ENCODE peak calls at places on chromosomes 5 and 9, in nine cellular contexts. G, B, P, A, N, M, F, Y and X are unnamed samples.

GRCh38 chr5:96702503-96703383 is 40.6 kb downstream of the CAST start:
- DNase-seq in G (peak), B (peak), P (peak), A (peak), N (peak), M (peak), F (peak), Y (peak), X (peak)

GRCh38 chr9:84597131-84597530 is 72.4 kb upstream of the NTRK2 start:
- DNase-seq in G (no peak), B (no peak), P (no peak), A (no peak), N (no peak), M (no peak), F (no peak), Y (no peak), X (no peak)

GRCh38 chr5:78492650-78493049 is 132.2 kb downstream of the SCAMP1 start:
- DNase-seq in G (no peak), B (no peak), P (no peak), A (no peak), N (no peak), M (no peak), F (no peak), Y (no peak), X (no peak)

GRCh38 chr5:178351950-178352349 is 119.3 kb upstream of the PHYKPL start:
- DNase-seq in G (no peak), B (no peak), P (no peak), A (no peak), N (no peak), M (no peak), F (no peak), Y (no peak), X (no peak)

GRCh38 chr5:33167541-33167940 is 273.2 kb upstream of the TARS1 start:
- DNase-seq in G (no peak), B (no peak), P (no peak), A (no peak), N (no peak), M (no peak), F (no peak), Y (no peak), X (no peak)

GRCh38 chr9:112705773-112706427 is 12.0 kb downstream of the INIP start:
- DNase-seq in G (peak), B (peak), P (peak), A (no peak), N (no peak), M (no peak), F (no peak), Y (no peak), X (peak)

GRCh38 chr9:134265078-134265477 is 61.2 kb upstream of the RXRA start:
- DNase-seq in G (no peak), B (no peak), P (no peak), A (no peak), N (no peak), M (no peak), F (no peak), Y (no peak), X (no peak)

GRCh38 chr9:128473104-128473503 is 17.3 kb downstream of the ODF2 start:
- DNase-seq in G (no peak), B (peak), P (no peak), A (no peak), N (no peak), M (no peak), F (no peak), Y (no peak), X (no peak)

GRCh38 chr5:91339053-91339710 is 43.9 kb downstream of the ARRDC3 start:
- DNase-seq in G (peak), B (peak), P (no peak), A (no peak), N (no peak), M (no peak), F (no peak), Y (no peak), X (peak)

GRCh38 chr5:170633235-170634041 is 129.6 kb downstream of the KCNIP1 start:
- DNase-seq in G (peak), B (peak), P (peak), A (peak), N (no peak), M (no peak), F (no peak), Y (peak), X (peak)

GRCh38 chr9:94005272-94005901 is 50.2 kb upstream of the BARX1 start:
- DNase-seq in G (no peak), B (peak), P (no peak), A (no peak), N (no peak), M (no peak), F (no peak), Y (peak), X (peak)

GRCh38 chr9:130188860-130189481 is 16.8 kb downstream of the NCS1 start:
- DNase-seq in G (no peak), B (no peak), P (no peak), A (no peak), N (no peak), M (no peak), F (no peak), Y (no peak), X (no peak)

GRCh38 chr9:83706703-83707517 is 848 bp downstream of the UBQLN1 start:
- DNase-seq in G (no peak), B (no peak), P (peak), A (peak), N (no peak), M (peak), F (peak), Y (no peak), X (no peak)

GRCh38 chr9:96587295-96587694 is 32.3 kb downstream of the CDC14B start:
- DNase-seq in G (no peak), B (no peak), P (no peak), A (no peak), N (no peak), M (no peak), F (no peak), Y (no peak), X (no peak)

GRCh38 chr5:166505086-166505485 is 1786.4 kb upstream of the WWC1 start:
- DNase-seq in G (no peak), B (no peak), P (no peak), A (no peak), N (no peak), M (no peak), F (no peak), Y (no peak), X (no peak)

GRCh38 chr9:115850548-115851304 is 302.9 kb upstream of the PAPPA start:
- DNase-seq in G (peak), B (peak), P (no peak), A (no peak), N (no peak), M (no peak), F (no peak), Y (no peak), X (peak)

GRCh38 chr5:157177935-157178334 is 2.7 kb upstream of the ITK start:
- DNase-seq in G (no peak), B (peak), P (no peak), A (no peak), N (no peak), M (no peak), F (peak), Y (no peak), X (no peak)

GRCh38 chr5:177494356-177495195 is 2.8 kb downstream of the PDLIM7 start:
- DNase-seq in G (no peak), B (peak), P (peak), A (no peak), N (no peak), M (no peak), F (peak), Y (peak), X (peak)

GRCh38 chr9:94772654-94773303 is 46.3 kb downstream of the AOPEP start:
- DNase-seq in G (no peak), B (peak), P (no peak), A (no peak), N (peak), M (no peak), F (no peak), Y (no peak), X (peak)

GRCh38 chr9:88837731-88838130 is 153.5 kb upstream of the S1PR3 start:
- DNase-seq in G (no peak), B (no peak), P (no peak), A (no peak), N (no peak), M (no peak), F (no peak), Y (no peak), X (no peak)